ENCODE peak calls at places on chromosomes 6 and 20, in four cellular contexts. Z is suprapubic skin, X is A549, A is HepG2. K is an unnamed sample.

GRCh38 chr20:47318596-47319516 is 37.6 kb downstream of the ZMYND8 start:
- DNase-seq in Z (peak), X (peak), A (peak), K (peak)

GRCh38 chr20:59402697-59403096 is 102.3 kb downstream of the EDN3 start:
- DNase-seq in Z (no peak), X (peak), A (no peak), K (no peak)

GRCh38 chr6:28208180-28208659 is 16.9 kb upstream of the ZSCAN9 start:
- DNase-seq in Z (no peak), X (no peak), A (no peak), K (no peak)

GRCh38 chr6:157323114-157323923 is at the start of gene TMEM242:
- DNase-seq in Z (peak), X (peak), A (peak), K (peak)

GRCh38 chr6:131615275-131615674 is 12.8 kb downstream of the MED23 start:
- DNase-seq in Z (no peak), X (no peak), A (no peak), K (no peak)

GRCh38 chr20:51462566-51463276 is 79.8 kb downstream of the NFATC2 start:
- DNase-seq in Z (peak), X (no peak), A (no peak), K (peak)

GRCh38 chr20:1818895-1819294 is 76.3 kb upstream of the SIRPA start:
- DNase-seq in Z (no peak), X (no peak), A (no peak), K (no peak)

GRCh38 chr20:47336013-47336754 is 20.3 kb downstream of the ZMYND8 start:
- DNase-seq in Z (peak), X (no peak), A (no peak), K (peak)

GRCh38 chr6:98593676-98594075 is 240.7 kb upstream of the POU3F2 start:
- DNase-seq in Z (no peak), X (no peak), A (no peak), K (no peak)

GRCh38 chr20:16083639-16084280 is 489.5 kb downstream of the KIF16B start:
- DNase-seq in Z (no peak), X (no peak), A (no peak), K (no peak)

GRCh38 chr6:154590770-154591169 is 80.3 kb upstream of the CNKSR3 start:
- DNase-seq in Z (no peak), X (no peak), A (no peak), K (no peak)

GRCh38 chr20:42281801-42282200 is 663.6 kb upstream of the CHD6 start:
- DNase-seq in Z (no peak), X (no peak), A (no peak), K (no peak)

GRCh38 chr6:10582774-10583508 is 61.8 kb downstream of the GCNT2 start:
- DNase-seq in Z (no peak), X (no peak), A (peak), K (no peak)

GRCh38 chr6:96899019-96899418 is 1.3 kb upstream of the NDUFAF4 start:
- DNase-seq in Z (no peak), X (peak), A (peak), K (no peak)

GRCh38 chr6:55729665-55730064 is 145.7 kb downstream of the BMP5 start:
- DNase-seq in Z (no peak), X (no peak), A (no peak), K (no peak)

GRCh38 chr6:55734256-55734655 is 141.1 kb downstream of the BMP5 start:
- DNase-seq in Z (no peak), X (no peak), A (no peak), K (no peak)
- TF ChIP-seq EP300 in Z (no peak), X (no peak), A (no peak), K (no peak)

GRCh38 chr6:112221561-112221960 is 32.8 kb downstream of the LAMA4 start:
- DNase-seq in Z (no peak), X (no peak), A (no peak), K (no peak)

GRCh38 chr6:112222111-112222726 is 32.1 kb downstream of the LAMA4 start:
- DNase-seq in Z (no peak), X (no peak), A (no peak), K (no peak)

GRCh38 chr6:112225691-112226090 is 28.7 kb downstream of the LAMA4 start:
- DNase-seq in Z (no peak), X (no peak), A (no peak), K (no peak)

GRCh38 chr6:112224088-112224487 is 30.3 kb downstream of the LAMA4 start:
- DNase-seq in Z (no peak), X (no peak), A (no peak), K (no peak)

DNA sequence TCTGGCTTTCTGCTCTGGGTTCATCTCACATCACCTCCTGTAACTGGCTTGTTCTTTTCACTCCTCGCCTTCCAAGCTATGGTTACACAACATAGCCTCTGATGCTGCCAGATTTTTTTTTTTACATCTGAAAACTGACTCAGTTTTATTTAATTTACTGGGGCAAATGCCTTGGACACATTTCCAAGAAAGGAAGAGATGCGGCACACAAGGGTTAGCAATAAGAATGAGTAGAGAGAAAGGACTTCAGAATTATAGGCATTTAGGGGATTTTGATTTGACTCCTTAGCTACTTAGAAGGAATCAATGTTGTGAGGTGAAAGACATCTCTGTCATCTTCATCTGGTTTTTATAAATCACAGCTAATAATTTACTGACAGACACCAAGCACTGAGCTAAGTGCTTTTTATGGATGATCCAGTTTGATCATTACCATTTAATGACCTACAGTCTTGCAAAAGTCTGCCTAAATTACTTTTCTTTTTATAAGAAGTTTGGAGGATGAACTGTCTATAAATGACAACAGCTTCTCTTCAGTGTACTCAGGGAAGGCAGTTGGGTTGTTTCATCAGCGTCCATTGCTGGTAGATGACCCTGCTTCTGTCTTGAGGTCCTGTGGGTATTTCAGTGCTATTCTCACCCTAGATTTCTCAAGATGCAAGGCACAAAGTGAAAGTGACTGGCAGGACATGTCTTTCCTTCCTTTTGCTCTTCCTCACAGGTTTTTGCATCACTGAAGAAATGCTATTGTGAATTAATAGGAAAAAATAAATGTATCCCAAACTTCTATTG is 31.1 kb downstream of the LAMA4 start:
- DNase-seq in Z (no peak), X (no peak), A (no peak), K (no peak)
- H3K27ac ChIP-seq in Z (peak), X (peak), A (no peak), K (no peak)

GRCh38 chr6:30752164-30752927 is 8.0 kb upstream of the IER3 start:
- DNase-seq in Z (peak), X (peak), A (no peak), K (peak)
- TF ChIP-seq POLR2A in Z (no peak), X (no peak), A (no peak), K (no peak)

GRCh38 chr6:14270925-14271791 is 153.6 kb downstream of the CD83 start:
- DNase-seq in Z (peak), X (peak), A (no peak), K (no peak)
- TF ChIP-seq EP300 in Z (no peak), X (peak), A (no peak), K (no peak)

GRCh38 chr6:52522151-52522626 is 54.7 kb downstream of the TRAM2 start:
- DNase-seq in Z (no peak), X (no peak), A (no peak), K (peak)
- H3K27ac ChIP-seq in Z (peak), X (peak), A (peak), K (no peak)

DNA sequence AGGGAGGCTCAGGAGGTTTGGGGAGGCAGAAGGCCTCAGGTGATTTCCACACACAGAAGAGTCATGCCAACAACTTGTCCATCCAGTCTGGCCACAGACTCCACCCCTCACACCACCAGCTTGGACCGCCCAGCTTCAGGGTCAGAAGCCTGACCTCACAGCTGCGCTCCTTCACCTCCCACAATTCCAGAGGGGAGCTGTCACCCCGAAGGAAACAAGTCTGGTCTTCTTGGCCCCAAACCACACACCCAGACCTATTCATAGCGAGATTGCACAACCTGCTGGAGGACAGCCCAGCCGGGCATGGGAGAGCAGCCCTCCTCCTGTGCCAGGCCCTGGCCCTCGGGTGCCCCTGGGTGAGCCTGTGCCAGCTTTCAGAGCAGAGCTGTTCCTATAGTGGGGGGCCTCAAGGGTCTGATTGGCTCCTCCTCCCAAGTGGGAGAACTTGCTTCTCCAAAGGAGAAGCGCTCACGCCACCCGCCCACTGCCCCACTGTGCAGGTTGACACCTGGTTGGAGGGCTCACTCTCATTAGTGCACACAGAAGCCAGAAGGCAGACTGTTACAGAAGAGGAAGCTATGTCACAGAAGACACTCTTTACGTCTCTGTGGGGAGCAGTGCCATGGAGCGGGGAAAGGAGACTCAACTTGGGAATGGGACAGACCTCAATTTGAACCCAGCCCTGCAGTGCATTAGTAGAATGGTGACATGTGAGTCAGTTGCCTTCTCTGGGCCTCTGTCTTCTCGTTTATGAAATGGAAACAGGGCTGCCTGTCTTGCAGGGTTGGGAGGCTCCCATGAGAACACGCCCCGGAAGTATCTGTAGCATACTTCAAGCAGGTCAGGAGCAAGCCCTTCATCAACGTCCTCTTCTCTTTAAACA is 128.8 kb downstream of the FOXO3 start:
- DNase-seq in Z (peak), X (peak), A (no peak), K (peak)
- TF ChIP-seq POLR2A in Z (no peak), X (no peak), A (no peak), K (no peak)

GRCh38 chr6:135192256-135193174 is 11.4 kb downstream of the MYB start:
- DNase-seq in Z (no peak), X (no peak), A (no peak), K (no peak)

GRCh38 chr6:135188718-135189117 is 7.6 kb downstream of the MYB start:
- DNase-seq in Z (no peak), X (no peak), A (no peak), K (no peak)

GRCh38 chr6:135193221-135193620 is 12.1 kb downstream of the MYB start:
- DNase-seq in Z (no peak), X (no peak), A (no peak), K (no peak)

GRCh38 chr6:135189344-135189743 is 8.2 kb downstream of the MYB start:
- DNase-seq in Z (no peak), X (no peak), A (no peak), K (no peak)

GRCh38 chr6:135191508-135192255 is 10.6 kb downstream of the MYB start:
- DNase-seq in Z (no peak), X (no peak), A (no peak), K (no peak)
- TF ChIP-seq EP300 in Z (no peak), X (no peak), A (no peak), K (no peak)

GRCh38 chr6:3228046-3228671 is 706 bp upstream of the TUBB2B start:
- DNase-seq in Z (no peak), X (no peak), A (no peak), K (no peak)

GRCh38 chr6:3228791-3229565 is 1.5 kb upstream of the TUBB2B start:
- DNase-seq in Z (no peak), X (no peak), A (no peak), K (no peak)

GRCh38 chr6:3229566-3230274 is 2.3 kb upstream of the TUBB2B start:
- DNase-seq in Z (no peak), X (no peak), A (no peak), K (no peak)

GRCh38 chr6:3226422-3227362 is 761 bp downstream of the TUBB2B start:
- DNase-seq in Z (no peak), X (no peak), A (no peak), K (no peak)

DNA sequence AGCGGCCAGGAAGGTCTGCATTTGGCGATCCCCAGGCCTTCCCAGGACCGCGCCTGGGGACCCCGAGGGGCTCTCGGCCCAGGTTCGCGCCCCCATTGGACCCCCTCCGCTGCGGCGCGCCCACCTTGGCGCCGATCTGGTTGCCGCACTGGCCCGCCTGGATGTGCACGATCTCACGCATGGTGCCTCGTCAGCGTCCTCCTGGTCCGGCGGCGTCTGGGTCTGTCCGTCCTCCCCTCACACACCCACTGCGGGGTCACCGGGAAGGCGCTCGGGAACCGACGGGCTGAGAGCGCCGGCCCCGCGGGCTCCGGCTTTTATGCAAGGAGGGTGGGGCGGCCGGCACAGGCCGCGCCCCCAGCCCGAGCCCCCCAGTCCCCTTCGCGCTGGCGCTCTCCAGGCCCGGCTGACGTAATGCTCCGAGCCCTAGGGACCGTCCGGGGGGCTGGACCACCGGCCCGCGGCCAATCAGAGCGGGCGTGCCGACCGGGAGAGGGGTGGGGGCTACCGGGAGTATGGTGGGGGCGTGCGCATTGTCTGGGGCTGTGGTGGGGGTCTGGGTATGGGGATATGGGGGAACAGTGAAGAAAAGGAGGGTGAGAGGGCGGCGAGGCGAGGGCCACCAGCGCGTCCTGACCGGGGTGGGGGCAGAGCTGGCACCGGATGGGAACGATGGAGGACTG is at the start of gene TUBB2B:
- DNase-seq in Z (no peak), X (no peak), A (no peak), K (no peak)
- H3K27ac ChIP-seq in Z (no peak), X (peak), A (no peak), K (no peak)

DNA sequence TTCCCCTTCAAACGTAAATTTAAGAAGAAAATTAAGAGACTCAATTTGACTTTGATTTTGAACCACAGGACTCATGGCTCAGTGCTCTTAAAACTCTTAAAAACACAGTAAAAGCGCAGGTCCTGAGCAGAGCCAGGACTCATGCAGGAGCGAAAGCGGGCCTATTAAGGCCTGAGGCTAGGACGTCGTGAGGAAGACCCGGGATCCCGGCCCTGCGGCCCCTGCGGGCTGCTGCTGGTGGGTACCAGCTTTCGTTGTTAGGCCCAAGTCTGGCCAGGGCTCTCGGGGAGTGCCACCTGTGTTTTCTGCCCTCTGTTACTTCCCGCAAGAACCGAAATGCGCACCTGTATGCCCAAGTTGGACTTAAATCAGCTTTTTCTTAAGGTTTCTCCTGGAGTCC is 3.5 kb upstream of the PAX1 start:
- DNase-seq in Z (no peak), X (no peak), A (no peak), K (no peak)
- TF ChIP-seq POLR2A in Z (no peak), X (no peak), A (no peak), K (no peak)